ENCODE peak calls at places on chromosomes 5 and 9, in four cellular contexts. One of them, this sample, is unnamed.

GRCh38 chr5:107948377-107948776 is 277.6 kb upstream of the EFNA5 start:
- DNase-seq in mucosa of descending colon: no peak
- DNase-seq in astrocyte of the spinal cord: no peak
- DNase-seq in OCI-LY7: no peak
- DNase-seq in this sample: no peak

GRCh38 chr5:135648109-135648508 is 69.3 kb upstream of the CXCL14 start:
- DNase-seq in mucosa of descending colon: no peak
- DNase-seq in astrocyte of the spinal cord: no peak
- DNase-seq in OCI-LY7: no peak
- DNase-seq in this sample: no peak

GRCh38 chr9:133238272-133238850 is 29.3 kb upstream of the OBP2B start:
- DNase-seq in mucosa of descending colon: peak; percentile 94
- DNase-seq in astrocyte of the spinal cord: peak; percentile 2
- DNase-seq in OCI-LY7: no peak
- DNase-seq in this sample: no peak

GRCh38 chr5:66307647-66308257 is 163.7 kb downstream of the SREK1 start:
- DNase-seq in mucosa of descending colon: no peak
- DNase-seq in astrocyte of the spinal cord: peak; percentile 70
- DNase-seq in OCI-LY7: peak; percentile 79
- DNase-seq in this sample: peak; percentile 27

GRCh38 chr5:37071901-37072581 is 177.1 kb downstream of the CPLANE1 start:
- DNase-seq in mucosa of descending colon: no peak
- DNase-seq in astrocyte of the spinal cord: peak; percentile 84
- DNase-seq in OCI-LY7: no peak
- DNase-seq in this sample: peak; percentile 32

GRCh38 chr5:173056783-173057061 is 570 bp downstream of the CREBRF start:
- DNase-seq in mucosa of descending colon: no peak
- DNase-seq in astrocyte of the spinal cord: no peak
- DNase-seq in OCI-LY7: no peak
- DNase-seq in this sample: no peak

GRCh38 chr5:52757527-52757926 is 30.2 kb upstream of the ITGA1 start:
- DNase-seq in mucosa of descending colon: no peak
- DNase-seq in astrocyte of the spinal cord: no peak
- DNase-seq in OCI-LY7: no peak
- DNase-seq in this sample: no peak

GRCh38 chr9:127187231-127187956 is 65.0 kb upstream of the ANGPTL2 start:
- DNase-seq in mucosa of descending colon: no peak
- DNase-seq in astrocyte of the spinal cord: peak; percentile 95
- DNase-seq in OCI-LY7: no peak
- DNase-seq in this sample: peak; percentile 95

GRCh38 chr9:112939418-112939817 is 48.7 kb upstream of the SLC46A2 start:
- DNase-seq in mucosa of descending colon: no peak
- DNase-seq in astrocyte of the spinal cord: no peak
- DNase-seq in OCI-LY7: no peak
- DNase-seq in this sample: no peak

GRCh38 chr5:81181576-81182316 is 51.4 kb upstream of the CKMT2 start:
- DNase-seq in mucosa of descending colon: no peak
- DNase-seq in astrocyte of the spinal cord: no peak
- DNase-seq in OCI-LY7: no peak
- DNase-seq in this sample: no peak

GRCh38 chr5:172903790-172904189 is 55.4 kb upstream of the RPL26L1 start:
- DNase-seq in mucosa of descending colon: peak; percentile 67
- DNase-seq in astrocyte of the spinal cord: peak; percentile 94
- DNase-seq in OCI-LY7: no peak
- DNase-seq in this sample: peak; percentile 90

GRCh38 chr9:117624106-117624505 is 80.1 kb upstream of the TLR4 start:
- DNase-seq in mucosa of descending colon: no peak
- DNase-seq in astrocyte of the spinal cord: peak; percentile 13
- DNase-seq in OCI-LY7: no peak
- DNase-seq in this sample: no peak

GRCh38 chr9:135215571-135216161 is 128.2 kb downstream of the OLFM1 start:
- DNase-seq in mucosa of descending colon: peak; percentile 24
- DNase-seq in astrocyte of the spinal cord: no peak
- DNase-seq in OCI-LY7: no peak
- DNase-seq in this sample: no peak

GRCh38 chr5:134813407-134813806 is 32.4 kb upstream of the C5orf24 start:
- DNase-seq in mucosa of descending colon: no peak
- DNase-seq in astrocyte of the spinal cord: no peak
- DNase-seq in OCI-LY7: peak; percentile 67
- DNase-seq in this sample: no peak

GRCh38 chr5:43429016-43429415 is 16.8 kb upstream of the CCL28 start:
- DNase-seq in mucosa of descending colon: no peak
- DNase-seq in astrocyte of the spinal cord: no peak
- DNase-seq in OCI-LY7: no peak
- DNase-seq in this sample: no peak

GRCh38 chr5:97458851-97459250 is 275.8 kb upstream of the RIOK2 start:
- DNase-seq in mucosa of descending colon: no peak
- DNase-seq in astrocyte of the spinal cord: no peak
- DNase-seq in OCI-LY7: peak; percentile 2
- DNase-seq in this sample: no peak

GRCh38 chr5:1239514-1240251 is 14.5 kb downstream of the SLC6A18 start:
- DNase-seq in mucosa of descending colon: peak; percentile 86
- DNase-seq in astrocyte of the spinal cord: no peak
- DNase-seq in OCI-LY7: no peak
- DNase-seq in this sample: no peak

GRCh38 chr9:127494304-127494702 is 43.0 kb downstream of the LRSAM1 start:
- DNase-seq in mucosa of descending colon: no peak
- DNase-seq in astrocyte of the spinal cord: no peak
- DNase-seq in OCI-LY7: no peak
- DNase-seq in this sample: no peak

GRCh38 chr5:40834391-40834848 is 602 bp downstream of the RPL37 start:
- DNase-seq in mucosa of descending colon: peak; percentile 35
- DNase-seq in astrocyte of the spinal cord: peak; percentile 35
- DNase-seq in OCI-LY7: peak; percentile 59
- DNase-seq in this sample: no peak

DNA sequence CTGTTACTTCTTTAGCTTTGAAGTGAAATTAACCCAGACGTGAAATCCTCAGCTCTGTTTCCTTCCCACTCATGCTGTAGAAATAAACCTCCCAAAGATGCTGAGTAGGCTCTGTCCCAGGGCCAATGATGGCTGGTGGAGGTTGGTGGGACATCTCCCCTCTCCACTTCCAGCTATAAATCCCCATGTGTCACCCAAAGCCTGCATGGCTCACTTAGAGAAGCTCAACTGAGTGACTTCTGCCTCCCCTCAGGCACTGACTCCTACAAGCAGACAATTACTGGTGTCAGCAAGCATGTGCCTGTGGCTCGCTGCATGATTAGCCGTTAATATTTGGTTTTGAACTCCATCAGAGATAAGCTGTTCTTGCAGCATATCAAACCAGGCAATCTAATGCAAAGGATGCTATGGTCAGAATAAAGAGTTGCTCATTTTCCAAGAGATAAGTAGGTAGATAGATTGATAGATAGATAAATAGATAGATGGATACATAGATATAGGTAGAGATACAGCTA is 569.5 kb upstream of the WWC1 start:
- DNase-seq in mucosa of descending colon: no peak
- DNase-seq in astrocyte of the spinal cord: no peak
- DNase-seq in OCI-LY7: no peak
- DNase-seq in this sample: no peak
- H3K4me3 ChIP-seq in mucosa of descending colon: no peak overlapping the region
- H3K4me3 ChIP-seq in astrocyte of the spinal cord: no peak overlapping the region
- H3K4me3 ChIP-seq in OCI-LY7: no peak overlapping the region
- H3K4me3 ChIP-seq in this sample: no peak overlapping the region

DNA sequence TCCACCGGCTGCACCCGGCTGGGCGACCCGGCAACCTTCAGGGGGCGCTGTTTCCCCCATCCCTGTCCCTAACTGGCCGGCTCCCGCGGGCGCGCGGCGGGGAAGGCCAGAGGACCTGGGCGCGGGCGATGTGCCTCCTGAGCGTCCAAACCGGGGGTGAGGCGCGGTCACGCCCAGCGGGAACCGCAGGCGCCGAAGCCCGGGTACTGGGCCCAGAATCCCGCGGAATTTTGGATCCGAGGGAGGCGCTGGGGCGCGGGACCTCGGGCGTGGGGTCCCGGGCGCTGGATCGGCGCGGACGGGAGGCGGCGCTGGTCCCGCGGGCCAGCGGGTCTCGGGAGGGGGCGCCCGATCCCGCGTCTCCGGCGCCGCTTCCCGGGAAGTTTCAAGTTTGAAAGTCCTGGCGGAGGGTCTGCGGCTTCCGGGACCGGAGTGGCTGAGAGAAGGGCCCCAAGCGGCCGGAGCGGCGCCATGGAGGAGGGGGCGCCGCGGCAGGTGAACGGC is at the start of gene PKN3:
- DNase-seq in mucosa of descending colon: peak; percentile 94
- DNase-seq in astrocyte of the spinal cord: peak; percentile 79
- DNase-seq in OCI-LY7: peak; percentile 84
- DNase-seq in this sample: no peak
- H3K4me3 ChIP-seq in mucosa of descending colon: peak within 1 kb of the TSS; percentile 22
- H3K4me3 ChIP-seq in astrocyte of the spinal cord: peak within 1 kb of the TSS; percentile 64
- H3K4me3 ChIP-seq in OCI-LY7: peak within 1 kb of the TSS; percentile 72
- H3K4me3 ChIP-seq in this sample: peak within 1 kb of the TSS; percentile 71

GRCh38 chr5:14766591-14766990 is 102.1 kb downstream of the OTULIN start:
- DNase-seq in mucosa of descending colon: no peak
- DNase-seq in astrocyte of the spinal cord: no peak
- DNase-seq in OCI-LY7: no peak
- DNase-seq in this sample: no peak
- H3K4me3 ChIP-seq in mucosa of descending colon: no peak overlapping the region
- H3K4me3 ChIP-seq in astrocyte of the spinal cord: no peak overlapping the region
- H3K4me3 ChIP-seq in OCI-LY7: no peak overlapping the region
- H3K4me3 ChIP-seq in this sample: no peak overlapping the region

GRCh38 chr5:38660194-38660668 is 103.8 kb upstream of the LIFR start:
- DNase-seq in mucosa of descending colon: no peak
- DNase-seq in astrocyte of the spinal cord: no peak
- DNase-seq in OCI-LY7: no peak
- DNase-seq in this sample: no peak
- H3K4me3 ChIP-seq in mucosa of descending colon: no peak overlapping the region
- H3K4me3 ChIP-seq in astrocyte of the spinal cord: no peak overlapping the region
- H3K4me3 ChIP-seq in OCI-LY7: no peak overlapping the region
- H3K4me3 ChIP-seq in this sample: no peak overlapping the region

GRCh38 chr9:77647659-77648457 is at the start of gene GNA14:
- DNase-seq in mucosa of descending colon: peak; percentile 65
- DNase-seq in astrocyte of the spinal cord: peak; percentile 27
- DNase-seq in OCI-LY7: no peak
- DNase-seq in this sample: no peak

GRCh38 chr9:77648458-77649108 is 461 bp upstream of the GNA14 start:
- DNase-seq in mucosa of descending colon: peak; percentile 78
- DNase-seq in astrocyte of the spinal cord: peak; percentile 10
- DNase-seq in OCI-LY7: no peak
- DNase-seq in this sample: no peak

GRCh38 chr9:77647267-77647658 is 859 bp downstream of the GNA14 start:
- DNase-seq in mucosa of descending colon: no peak
- DNase-seq in astrocyte of the spinal cord: no peak
- DNase-seq in OCI-LY7: no peak
- DNase-seq in this sample: no peak

GRCh38 chr9:77651203-77651602 is 3.1 kb upstream of the GNA14 start:
- DNase-seq in mucosa of descending colon: no peak
- DNase-seq in astrocyte of the spinal cord: no peak
- DNase-seq in OCI-LY7: no peak
- DNase-seq in this sample: no peak

GRCh38 chr9:77649109-77649812 is 1.1 kb upstream of the GNA14 start:
- DNase-seq in mucosa of descending colon: no peak
- DNase-seq in astrocyte of the spinal cord: peak; percentile 54
- DNase-seq in OCI-LY7: no peak
- DNase-seq in this sample: no peak
- H3K4me3 ChIP-seq in mucosa of descending colon: no peak overlapping the region
- H3K4me3 ChIP-seq in astrocyte of the spinal cord: peak overlapping the region; percentile 45
- H3K4me3 ChIP-seq in OCI-LY7: no peak overlapping the region
- H3K4me3 ChIP-seq in this sample: no peak overlapping the region

GRCh38 chr5:138605254-138605972 is 30.2 kb upstream of the HSPA9 start:
- DNase-seq in mucosa of descending colon: no peak
- DNase-seq in astrocyte of the spinal cord: no peak
- DNase-seq in OCI-LY7: peak; percentile 2
- DNase-seq in this sample: no peak

GRCh38 chr5:138615461-138615860 is 40.3 kb upstream of the HSPA9 start:
- DNase-seq in mucosa of descending colon: no peak
- DNase-seq in astrocyte of the spinal cord: no peak
- DNase-seq in OCI-LY7: no peak
- DNase-seq in this sample: no peak

GRCh38 chr5:138611295-138612220 is 36.4 kb upstream of the HSPA9 start:
- DNase-seq in mucosa of descending colon: no peak
- DNase-seq in astrocyte of the spinal cord: no peak
- DNase-seq in OCI-LY7: no peak
- DNase-seq in this sample: no peak

GRCh38 chr5:138606378-138606777 is 31.2 kb upstream of the HSPA9 start:
- DNase-seq in mucosa of descending colon: no peak
- DNase-seq in astrocyte of the spinal cord: no peak
- DNase-seq in OCI-LY7: no peak
- DNase-seq in this sample: no peak

DNA sequence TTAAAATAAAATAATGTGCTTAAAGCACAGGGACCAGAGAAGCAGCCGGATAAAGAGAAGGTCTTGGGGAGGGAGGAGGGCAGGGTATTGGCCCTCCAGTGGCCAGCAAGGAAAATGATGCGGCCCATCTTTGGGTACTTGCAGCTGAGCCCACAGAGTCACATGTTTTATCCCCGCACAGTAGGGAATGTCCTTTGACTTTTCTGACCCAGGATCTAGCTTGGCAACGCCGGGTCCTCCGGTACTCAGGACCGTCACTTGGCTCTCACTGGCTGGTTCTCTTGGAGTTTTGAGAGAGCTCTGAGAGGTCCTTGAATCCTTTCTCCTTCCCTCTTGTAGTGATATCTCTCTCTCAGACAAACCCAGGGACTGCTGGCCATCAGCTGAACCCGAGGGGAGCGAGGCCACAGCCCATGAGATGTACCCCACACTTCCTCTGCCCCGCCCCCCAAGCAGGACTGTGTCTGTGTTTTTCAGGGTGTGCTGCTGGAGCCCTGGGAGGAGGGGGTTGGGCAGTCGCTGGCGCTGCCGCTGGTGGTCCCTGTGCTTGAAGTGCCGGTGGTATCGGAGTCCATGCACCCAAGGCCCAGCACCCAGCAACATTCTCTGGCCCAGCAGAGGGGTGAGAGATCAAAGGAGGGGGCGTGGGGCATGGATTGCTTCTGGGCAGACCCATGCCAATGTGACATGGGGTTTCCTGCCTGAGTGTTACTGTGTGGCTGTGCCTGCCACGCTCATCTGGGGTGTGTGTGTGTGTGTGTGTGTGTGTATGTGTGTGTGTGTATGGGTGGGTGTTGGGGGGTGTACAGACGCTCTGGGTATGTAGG is 35.5 kb upstream of the HSPA9 start:
- DNase-seq in mucosa of descending colon: no peak
- DNase-seq in astrocyte of the spinal cord: no peak
- DNase-seq in OCI-LY7: no peak
- DNase-seq in this sample: no peak
- H3K4me3 ChIP-seq in mucosa of descending colon: no peak overlapping the region
- H3K4me3 ChIP-seq in astrocyte of the spinal cord: peak overlapping the region; percentile 28
- H3K4me3 ChIP-seq in OCI-LY7: no peak overlapping the region
- H3K4me3 ChIP-seq in this sample: peak overlapping the region; percentile 40

GRCh38 chr5:122164070-122164435 is 34.7 kb downstream of the ZNF474 start:
- DNase-seq in mucosa of descending colon: no peak
- DNase-seq in astrocyte of the spinal cord: no peak
- DNase-seq in OCI-LY7: no peak
- DNase-seq in this sample: no peak
- H3K4me3 ChIP-seq in mucosa of descending colon: no peak overlapping the region
- H3K4me3 ChIP-seq in astrocyte of the spinal cord: no peak overlapping the region
- H3K4me3 ChIP-seq in OCI-LY7: no peak overlapping the region
- H3K4me3 ChIP-seq in this sample: no peak overlapping the region

This sample was measured in skeletal muscle cell.